ENCODE peak calls at places on chromosomes 12 and 14, in seven cellular contexts. W is HFF-Myc, S is stomach, F is foreskin fibroblast, T is fibroblast of the aortic adventitia, Z is HepG2, I is GM20000. E is an unnamed sample.

GRCh38 chr12:49565119-49565955 is 2.6 kb downstream of the MCRS1 start:
- DNase-seq in T (no peak), F (no peak), S (no peak), I (no peak), W (no peak), Z (no peak), E (no peak)

GRCh38 chr14:106129274-106129673 is 602.9 kb downstream of the TMEM121 start:
- DNase-seq in W (no peak), Z (no peak), I (no peak), S (no peak), F (no peak), T (no peak), E (no peak)

GRCh38 chr12:18323159-18323558 is 61.8 kb downstream of the PIK3C2G start:
- DNase-seq in W (peak; percentile 9), I (no peak), F (peak; percentile 64), S (no peak), Z (no peak), T (peak; percentile 35), E (no peak)

GRCh38 chr12:27207626-27208413 is 36.3 kb upstream of the STK38L start:
- DNase-seq in F (peak; percentile 36), T (peak; percentile 32), I (peak; percentile 63), S (no peak), Z (no peak), W (no peak), E (no peak)

GRCh38 chr12:9103050-9103854 is 12.5 kb downstream of the A2M start:
- DNase-seq in Z (no peak), I (no peak), T (no peak), F (no peak), W (no peak), S (no peak), E (no peak)

GRCh38 chr14:77275041-77275854 is 4.2 kb upstream of the NGB start:
- DNase-seq in S (no peak), F (no peak), W (no peak), Z (no peak), I (no peak), T (no peak), E (no peak)

GRCh38 chr12:27566159-27566558 is 42.2 kb downstream of the PPFIBP1 start:
- DNase-seq in T (no peak), S (no peak), I (no peak), F (no peak), Z (no peak), W (no peak), E (no peak)

GRCh38 chr12:88338486-88338885 is 196.4 kb downstream of the TMTC3 start:
- DNase-seq in W (no peak), S (no peak), T (no peak), Z (no peak), I (no peak), F (no peak), E (no peak)

GRCh38 chr14:101241807-101242278 is 319.5 kb upstream of the DIO3 start:
- DNase-seq in T (no peak), Z (no peak), S (no peak), I (no peak), F (no peak), W (no peak), E (no peak)

DNA sequence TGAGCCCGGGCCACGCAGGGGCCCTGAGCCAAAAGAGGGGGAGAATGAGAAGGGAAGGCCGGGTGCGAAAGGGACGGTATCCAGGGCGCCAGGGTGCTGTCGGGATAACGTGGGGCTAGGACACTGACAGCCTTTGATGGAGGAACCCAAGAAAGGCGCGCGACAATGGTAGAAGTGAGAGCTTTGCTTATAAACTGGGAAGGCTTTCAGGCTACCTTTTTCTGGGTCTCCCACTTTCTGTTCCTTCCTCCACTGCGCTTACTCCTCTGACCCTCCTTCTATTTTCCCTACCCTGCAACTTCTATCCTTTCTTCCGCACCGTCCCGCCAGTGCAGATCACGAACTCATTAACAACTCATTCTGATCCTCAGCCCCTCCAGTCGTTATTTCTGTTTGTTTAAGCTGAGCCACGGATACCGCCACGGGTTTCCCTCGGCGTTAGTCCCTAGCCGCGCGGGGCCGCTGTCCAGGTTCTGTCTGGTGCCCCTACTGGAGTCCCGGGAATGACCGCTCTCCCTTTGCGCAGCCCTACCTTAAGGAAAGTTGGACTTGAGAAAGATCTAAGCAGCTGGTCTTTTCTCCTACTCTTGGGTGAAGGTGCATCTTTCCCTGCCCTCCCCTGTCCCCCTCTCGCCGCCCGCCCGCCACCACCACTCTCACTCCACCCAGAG is 3.0 kb downstream of the SSTR1 start:
- DNase-seq in T (peak; percentile 36), I (no peak), Z (no peak), F (peak; percentile 87), W (no peak), S (peak; percentile 68), E (no peak)
- TF ChIP-seq CTCF in T (peak; percentile 35), I (no peak), Z (no peak), F (peak; percentile 52), W (peak; percentile 38), S (no peak), E (no peak)

DNA sequence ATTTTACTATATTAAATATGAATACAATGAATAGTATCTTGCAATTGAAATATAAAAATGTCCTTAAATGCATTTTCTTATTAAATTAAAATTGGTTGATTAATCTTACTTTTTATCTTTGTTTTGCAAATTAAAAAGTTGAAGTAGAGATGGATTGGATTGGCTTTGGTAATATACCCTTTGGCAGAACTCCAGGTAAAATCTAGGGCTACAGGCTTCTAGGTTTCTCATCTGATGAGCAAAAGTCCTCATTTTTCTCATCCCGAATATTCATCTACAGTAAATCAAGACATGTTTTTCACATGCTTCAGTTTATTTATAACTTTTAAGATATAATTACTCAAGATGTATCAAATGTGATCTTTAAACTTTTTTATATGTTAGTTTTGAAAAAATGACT is 2.2 kb downstream of the PTPRR start:
- DNase-seq in F (no peak), I (no peak), Z (no peak), T (no peak), W (no peak), S (no peak), E (no peak)
- TF ChIP-seq CTCF in F (no peak), I (no peak), Z (no peak), T (no peak), W (no peak), S (no peak), E (no peak)

GRCh38 chr12:92008345-92008744 is 137.3 kb downstream of the BTG1 start:
- DNase-seq in Z (no peak), T (no peak), S (no peak), W (no peak), F (no peak), I (no peak), E (no peak)

GRCh38 chr12:92003701-92004100 is 141.9 kb downstream of the BTG1 start:
- DNase-seq in S (no peak), I (no peak), T (no peak), W (no peak), Z (no peak), F (no peak), E (no peak)

GRCh38 chr12:92010368-92010767 is 135.3 kb downstream of the BTG1 start:
- DNase-seq in W (no peak), I (no peak), Z (no peak), S (no peak), T (no peak), F (no peak), E (no peak)

GRCh38 chr12:92010853-92011701 is 134.6 kb downstream of the BTG1 start:
- DNase-seq in S (no peak), W (no peak), I (no peak), T (no peak), F (no peak), Z (no peak), E (no peak)

GRCh38 chr12:92007787-92008186 is 137.9 kb downstream of the BTG1 start:
- DNase-seq in S (no peak), T (no peak), Z (no peak), I (no peak), W (no peak), F (no peak), E (no peak)
- TF ChIP-seq CTCF in S (no peak), T (no peak), Z (no peak), I (no peak), W (no peak), F (no peak), E (no peak)

GRCh38 chr14:42550282-42550681 is 943.6 kb downstream of the LRFN5 start:
- DNase-seq in I (no peak), T (no peak), Z (no peak), S (no peak), F (no peak), W (no peak), E (no peak)

GRCh38 chr14:42554091-42554490 is 947.4 kb downstream of the LRFN5 start:
- DNase-seq in W (no peak), T (no peak), F (no peak), I (no peak), S (no peak), Z (no peak), E (no peak)

DNA sequence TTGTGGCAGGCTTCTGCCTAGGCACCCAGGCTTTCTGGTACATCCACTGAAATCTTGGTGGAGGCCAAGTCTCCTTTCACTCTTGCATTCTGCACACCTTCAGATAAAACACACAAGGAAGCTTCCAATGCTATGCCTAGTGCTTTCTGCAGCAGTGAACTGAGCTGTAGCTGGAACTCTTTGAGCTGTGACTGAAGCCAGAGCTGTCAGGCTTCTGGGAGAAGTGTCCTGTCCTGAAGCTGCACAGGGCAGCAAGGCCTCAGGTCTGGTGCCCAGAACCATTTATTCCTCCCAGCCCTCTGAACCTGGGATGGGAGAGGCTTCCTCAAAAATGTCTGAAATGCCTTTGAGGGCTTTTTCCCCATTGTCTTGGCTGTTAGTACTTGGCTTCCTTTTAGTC is 941.7 kb downstream of the LRFN5 start:
- DNase-seq in I (no peak), Z (no peak), F (no peak), T (no peak), S (no peak), W (no peak), E (no peak)
- TF ChIP-seq CTCF in I (no peak), Z (no peak), F (no peak), T (no peak), S (no peak), W (no peak), E (no peak)

GRCh38 chr12:118220697-118221096 is 84.8 kb downstream of the PEBP1 start:
- DNase-seq in W (no peak), S (no peak), Z (no peak), I (no peak), T (no peak), F (no peak), E (no peak)

GRCh38 chr12:118213452-118213851 is 77.5 kb downstream of the PEBP1 start:
- DNase-seq in T (no peak), F (no peak), S (no peak), W (no peak), I (no peak), Z (no peak), E (no peak)

GRCh38 chr12:118219772-118220171 is 83.8 kb downstream of the PEBP1 start:
- DNase-seq in I (no peak), W (no peak), Z (no peak), F (no peak), S (no peak), T (no peak), E (no peak)

DNA sequence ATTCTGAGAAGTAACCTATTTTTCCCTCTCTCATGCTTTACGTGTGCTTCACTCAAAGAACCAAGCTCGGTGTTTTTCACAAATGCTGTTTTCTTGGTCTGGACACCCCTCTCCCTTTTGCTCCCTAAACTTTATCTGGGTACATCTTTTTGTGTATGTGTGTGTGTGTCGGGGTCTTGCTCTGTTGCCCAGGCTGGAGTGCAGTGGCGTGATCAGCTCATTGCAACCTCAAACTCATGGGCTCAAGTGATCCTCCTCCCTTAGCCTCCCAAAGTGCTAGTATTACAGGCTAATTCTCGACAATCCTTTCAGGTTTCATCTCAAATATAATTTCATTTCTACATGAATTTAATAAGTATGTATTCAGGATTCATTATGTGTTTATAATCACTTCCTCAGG is 83.2 kb downstream of the PEBP1 start:
- DNase-seq in Z (no peak), W (no peak), I (no peak), S (no peak), F (no peak), T (no peak), E (no peak)
- TF ChIP-seq CTCF in Z (no peak), W (no peak), I (no peak), S (no peak), F (no peak), T (no peak), E (no peak)

E was measured in Calu3.